ENCODE peak calls at places on chromosomes 2 and 18, in five cellular contexts. C is ELF-1, R is NCI-H69, X is WTC11, Y is NCI-H510A treated with DMSO at 0.1 percent for 48 hours. M is an unnamed sample.

GRCh38 chr2:159064446-159065301 is 96.2 kb downstream of the TANC1 start:
- DNase-seq in C (peak; percentile 71), R (peak; percentile 60), X (no peak), Y (no peak), M (no peak)

GRCh38 chr2:241238693-241239198 is 50.3 kb downstream of the ANO7 start:
- DNase-seq in C (no peak), R (no peak), X (no peak), Y (no peak), M (no peak)

GRCh38 chr2:176080540-176081355 is 3.0 kb downstream of the EVX2 start:
- DNase-seq in C (peak; percentile 60), R (no peak), X (peak; percentile 59), Y (no peak), M (no peak)

GRCh38 chr18:24546304-24546703 is 85.9 kb downstream of the HRH4 start:
- DNase-seq in C (no peak), R (no peak), X (no peak), Y (no peak), M (no peak)

GRCh38 chr18:76343938-76344569 is 151.0 kb downstream of the ZNF516 start:
- DNase-seq in C (no peak), R (no peak), X (no peak), Y (no peak), M (no peak)

GRCh38 chr18:42548493-42548892 is 567.0 kb downstream of the RIT2 start:
- DNase-seq in C (no peak), R (no peak), X (no peak), Y (no peak), M (no peak)

GRCh38 chr2:127451981-127452380 is 33.8 kb downstream of the PROC start:
- DNase-seq in C (peak; percentile 18), R (no peak), X (no peak), Y (no peak), M (no peak)

GRCh38 chr2:132267372-132267771 is 105.6 kb upstream of the ANKRD30BL start:
- DNase-seq in C (no peak), R (no peak), X (no peak), Y (no peak), M (no peak)

GRCh38 chr2:184067502-184067901 is 530.8 kb upstream of the ZNF804A start:
- DNase-seq in C (no peak), R (no peak), X (no peak), Y (no peak), M (no peak)

GRCh38 chr2:237156131-237156856 is 70.6 kb downstream of the COPS8 start:
- DNase-seq in C (no peak), R (no peak), X (no peak), Y (no peak), M (peak; percentile 93)

GRCh38 chr2:9138507-9139085 is 68.0 kb upstream of the ASAP2 start:
- DNase-seq in C (peak; percentile 88), R (no peak), X (peak; percentile 76), Y (no peak), M (no peak)

GRCh38 chr2:178250429-178250828 is 56.1 kb downstream of the OSBPL6 start:
- DNase-seq in C (no peak), R (no peak), X (no peak), Y (no peak), M (no peak)

GRCh38 chr2:159226059-159226461 is 60.4 kb downstream of the WDSUB1 start:
- DNase-seq in C (no peak), R (peak; percentile 45), X (no peak), Y (peak; percentile 49), M (no peak)

GRCh38 chr2:204468689-204469429 is 76.4 kb upstream of the PARD3B start:
- DNase-seq in C (no peak), R (no peak), X (no peak), Y (no peak), M (peak; percentile 94)

GRCh38 chr2:182951948-182952663 is 85.7 kb upstream of the FRZB start:
- DNase-seq in C (no peak), R (no peak), X (no peak), Y (no peak), M (peak; percentile 37)

GRCh38 chr2:117980381-117980780 is 33.5 kb downstream of the CCDC93 start:
- DNase-seq in C (no peak), R (no peak), X (no peak), Y (no peak), M (peak; percentile 62)

GRCh38 chr2:96549967-96550786 is 13.6 kb downstream of the ARID5A start:
- DNase-seq in C (peak; percentile 94), R (peak; percentile 38), X (peak; percentile 90), Y (no peak), M (no peak)

GRCh38 chr2:241033994-241034393 is 35.6 kb downstream of the SNED1 start:
- DNase-seq in C (no peak), R (no peak), X (no peak), Y (no peak), M (no peak)

GRCh38 chr18:32530947-32531651 is 60.4 kb upstream of the GAREM1 start:
- DNase-seq in C (no peak), R (peak; percentile 85), X (no peak), Y (peak; percentile 82), M (peak; percentile 16)